ENCODE peak calls at places on chromosome 19, in ten cellular contexts. L, J, A, F, K, N, R, T, B and V are unnamed samples.

GRCh38 chr19:45809643-45810159 is 5.4 kb downstream of the RSPH6A start:
- DNase-seq in L (peak; percentile 33), J (peak; percentile 23), A (peak; percentile 67), F (peak; percentile 75), K (no peak), N (peak; percentile 54), R (peak; percentile 81), T (peak; percentile 90), B (no peak), V (no peak)

GRCh38 chr19:40416918-40417713 is 3.9 kb upstream of the PRX start:
- DNase-seq in L (no peak), J (no peak), A (peak; percentile 90), F (peak; percentile 20), K (no peak), N (peak; percentile 89), R (peak; percentile 37), T (peak; percentile 69), B (no peak), V (no peak)

GRCh38 chr19:13839938-13840750 is 36.8 kb upstream of the NANOS3 start:
- DNase-seq in L (no peak), J (no peak), A (no peak), F (no peak), K (no peak), N (no peak), R (peak; percentile 92), T (peak; percentile 97), B (no peak), V (peak; percentile 44)

GRCh38 chr19:40927567-40927966 is 45.5 kb upstream of the CYP2A7 start:
- DNase-seq in L (no peak), J (no peak), A (no peak), F (no peak), K (no peak), N (no peak), R (no peak), T (no peak), B (no peak), V (no peak)

GRCh38 chr19:6045108-6045507 is 65.2 kb downstream of the RFX2 start:
- DNase-seq in L (no peak), J (no peak), A (no peak), F (no peak), K (no peak), N (no peak), R (no peak), T (peak; percentile 75), B (no peak), V (no peak)

GRCh38 chr19:34350161-34350561 is 14.8 kb upstream of the GPI start:
- DNase-seq in L (no peak), J (no peak), A (peak; percentile 21), F (no peak), K (peak; percentile 78), N (no peak), R (no peak), T (no peak), B (no peak), V (no peak)

GRCh38 chr19:3458229-3458555 is 22.1 kb downstream of the SMIM24 start:
- DNase-seq in L (no peak), J (no peak), A (no peak), F (no peak), K (no peak), N (no peak), R (no peak), T (peak; percentile 94), B (peak; percentile 47), V (no peak)

GRCh38 chr19:48344892-48345291 is 18.8 kb downstream of the TMEM143 start:
- DNase-seq in L (no peak), J (no peak), A (no peak), F (no peak), K (no peak), N (no peak), R (peak; percentile 21), T (no peak), B (no peak), V (no peak)

GRCh38 chr19:15241259-15241658 is 9.0 kb upstream of the EPHX3 start:
- DNase-seq in L (no peak), J (no peak), A (no peak), F (no peak), K (no peak), N (no peak), R (no peak), T (peak; percentile 89), B (no peak), V (no peak)

GRCh38 chr19:5667751-5668271 is 12.5 kb downstream of the MICOS13 start:
- DNase-seq in L (no peak), J (no peak), A (no peak), F (no peak), K (no peak), N (no peak), R (no peak), T (no peak), B (peak; percentile 77), V (no peak)

GRCh38 chr19:46714523-46715106 is 2.3 kb downstream of the PRKD2 start:
- DNase-seq in L (no peak), J (no peak), A (peak; percentile 85), F (no peak), K (peak; percentile 67), N (no peak), R (no peak), T (peak; percentile 88), B (no peak), V (no peak)

GRCh38 chr19:7619671-7620441 is 9.5 kb downstream of the XAB2 start:
- DNase-seq in L (no peak), J (no peak), A (no peak), F (no peak), K (no peak), N (no peak), R (no peak), T (no peak), B (no peak), V (no peak)